ENCODE peak calls at places on chromosomes 5 and 9, in five cellular contexts. One of them, this sample, is unnamed.

GRCh38 chr5:179166886-179167841 is 107.0 kb downstream of the ZNF354C start:
- DNase-seq in body of pancreas: peak
- DNase-seq in K562: peak
- DNase-seq in IMR-90: peak
- DNase-seq in heart left ventricle: peak
- DNase-seq in this sample: no peak

GRCh38 chr5:51832934-51833470 is 449.8 kb downstream of the ISL1 start:
- DNase-seq in body of pancreas: no peak
- DNase-seq in IMR-90: no peak
- DNase-seq in K562: no peak
- DNase-seq in heart left ventricle: no peak
- DNase-seq in this sample: no peak

GRCh38 chr9:79360387-79361347 is 211.1 kb upstream of the TLE4 start:
- DNase-seq in body of pancreas: no peak
- DNase-seq in K562: no peak
- DNase-seq in IMR-90: peak
- DNase-seq in heart left ventricle: no peak
- DNase-seq in this sample: no peak

GRCh38 chr9:108838017-108838416 is 17.8 kb downstream of the ACTL7B start:
- DNase-seq in body of pancreas: no peak
- DNase-seq in IMR-90: peak
- DNase-seq in K562: no peak
- DNase-seq in heart left ventricle: no peak
- DNase-seq in this sample: no peak

GRCh38 chr5:150514708-150515211 is 6.8 kb downstream of the NDST1 start:
- DNase-seq in body of pancreas: peak
- DNase-seq in heart left ventricle: no peak
- DNase-seq in IMR-90: peak
- DNase-seq in K562: no peak
- DNase-seq in this sample: no peak

GRCh38 chr5:123795688-123796087 is 283.7 kb downstream of the CSNK1G3 start:
- DNase-seq in body of pancreas: no peak
- DNase-seq in IMR-90: peak
- DNase-seq in heart left ventricle: no peak
- DNase-seq in K562: no peak
- DNase-seq in this sample: no peak

GRCh38 chr5:60675286-60675685 is 24.7 kb downstream of the DEPDC1B start:
- DNase-seq in K562: no peak
- DNase-seq in IMR-90: no peak
- DNase-seq in heart left ventricle: no peak
- DNase-seq in body of pancreas: no peak
- DNase-seq in this sample: no peak

GRCh38 chr9:107683566-107683965 is 194.0 kb upstream of the KLF4 start:
- DNase-seq in body of pancreas: no peak
- DNase-seq in IMR-90: no peak
- DNase-seq in K562: no peak
- DNase-seq in heart left ventricle: peak
- DNase-seq in this sample: no peak

GRCh38 chr9:70438341-70438924 is 24.0 kb upstream of the KLF9 start:
- DNase-seq in K562: peak
- DNase-seq in IMR-90: peak
- DNase-seq in heart left ventricle: peak
- DNase-seq in body of pancreas: peak
- DNase-seq in this sample: peak

GRCh38 chr5:170353011-170353890 is 35.9 kb downstream of the KCNMB1 start:
- DNase-seq in body of pancreas: no peak
- DNase-seq in IMR-90: no peak
- DNase-seq in K562: no peak
- DNase-seq in heart left ventricle: peak
- DNase-seq in this sample: no peak

GRCh38 chr5:135033026-135033861 is 784 bp downstream of the PITX1 start:
- DNase-seq in IMR-90: peak
- DNase-seq in body of pancreas: no peak
- DNase-seq in heart left ventricle: no peak
- DNase-seq in K562: peak
- DNase-seq in this sample: no peak

GRCh38 chr9:126591922-126592321 is 21.8 kb upstream of the LMX1B start:
- DNase-seq in body of pancreas: no peak
- DNase-seq in heart left ventricle: no peak
- DNase-seq in IMR-90: no peak
- DNase-seq in K562: no peak
- DNase-seq in this sample: no peak

GRCh38 chr5:15575566-15576195 is 75.7 kb downstream of the FBXL7 start:
- DNase-seq in K562: no peak
- DNase-seq in heart left ventricle: no peak
- DNase-seq in body of pancreas: no peak
- DNase-seq in IMR-90: peak
- DNase-seq in this sample: no peak

GRCh38 chr9:120558454-120558853 is 21.5 kb downstream of the CDK5RAP2 start:
- DNase-seq in IMR-90: no peak
- DNase-seq in K562: no peak
- DNase-seq in body of pancreas: no peak
- DNase-seq in heart left ventricle: no peak
- DNase-seq in this sample: no peak

GRCh38 chr9:12874395-12874794 is 99.6 kb downstream of the LURAP1L start:
- DNase-seq in body of pancreas: no peak
- DNase-seq in K562: no peak
- DNase-seq in heart left ventricle: no peak
- DNase-seq in IMR-90: no peak
- DNase-seq in this sample: no peak

GRCh38 chr5:157719231-157719630 is 12.0 kb upstream of the THG1L start:
- DNase-seq in body of pancreas: no peak
- DNase-seq in K562: no peak
- DNase-seq in IMR-90: no peak
- DNase-seq in heart left ventricle: no peak
- DNase-seq in this sample: no peak

GRCh38 chr9:89655990-89656657 is 51.3 kb downstream of the GADD45G start:
- DNase-seq in body of pancreas: no peak
- DNase-seq in heart left ventricle: no peak
- DNase-seq in IMR-90: no peak
- DNase-seq in K562: no peak
- DNase-seq in this sample: no peak

GRCh38 chr9:114733814-114734213 is 51.8 kb upstream of the TEX48 start:
- DNase-seq in body of pancreas: no peak
- DNase-seq in K562: no peak
- DNase-seq in heart left ventricle: no peak
- DNase-seq in IMR-90: peak
- DNase-seq in this sample: no peak

GRCh38 chr5:14518638-14519037 is 63.0 kb upstream of the OTULINL start:
- DNase-seq in K562: no peak
- DNase-seq in IMR-90: no peak
- DNase-seq in body of pancreas: no peak
- DNase-seq in heart left ventricle: no peak
- DNase-seq in this sample: no peak

GRCh38 chr5:133801955-133802751 is 166.3 kb downstream of the C5orf15 start:
- DNase-seq in K562: no peak
- DNase-seq in IMR-90: peak
- DNase-seq in heart left ventricle: peak
- DNase-seq in body of pancreas: peak
- DNase-seq in this sample: no peak

GRCh38 chr9:127292415-127292814 is 27.8 kb downstream of the GARNL3 start:
- DNase-seq in K562: no peak
- DNase-seq in heart left ventricle: no peak
- DNase-seq in IMR-90: no peak
- DNase-seq in body of pancreas: no peak
- DNase-seq in this sample: no peak

GRCh38 chr5:179146277-179146676 is 86.1 kb downstream of the ZNF354C start:
- DNase-seq in K562: no peak
- DNase-seq in IMR-90: no peak
- DNase-seq in body of pancreas: no peak
- DNase-seq in heart left ventricle: no peak
- DNase-seq in this sample: no peak

GRCh38 chr5:91386120-91386519 is 3.0 kb upstream of the ARRDC3 start:
- DNase-seq in K562: no peak
- DNase-seq in body of pancreas: no peak
- DNase-seq in IMR-90: peak
- DNase-seq in heart left ventricle: no peak
- DNase-seq in this sample: no peak

GRCh38 chr5:148860599-148860998 is 34.2 kb downstream of the ADRB2 start:
- DNase-seq in IMR-90: peak
- DNase-seq in heart left ventricle: no peak
- DNase-seq in body of pancreas: no peak
- DNase-seq in K562: no peak
- DNase-seq in this sample: no peak

GRCh38 chr9:83239787-83240186 is 176.8 kb upstream of the RASEF start:
- DNase-seq in body of pancreas: no peak
- DNase-seq in heart left ventricle: no peak
- DNase-seq in IMR-90: no peak
- DNase-seq in K562: no peak
- DNase-seq in this sample: no peak

GRCh38 chr5:132484386-132484715 is 6.2 kb downstream of the IRF1 start:
- DNase-seq in heart left ventricle: no peak
- DNase-seq in K562: no peak
- DNase-seq in body of pancreas: no peak
- DNase-seq in IMR-90: no peak
- DNase-seq in this sample: no peak

GRCh38 chr9:120917285-120917684 is 9.3 kb downstream of the TRAF1 start:
- DNase-seq in K562: no peak
- DNase-seq in IMR-90: no peak
- DNase-seq in body of pancreas: no peak
- DNase-seq in heart left ventricle: no peak
- DNase-seq in this sample: no peak

GRCh38 chr9:124346347-124347163 is 68.7 kb downstream of the PSMB7 start:
- DNase-seq in IMR-90: no peak
- DNase-seq in body of pancreas: no peak
- DNase-seq in heart left ventricle: no peak
- DNase-seq in K562: no peak
- DNase-seq in this sample: no peak

GRCh38 chr5:169416583-169417196 is 115.8 kb upstream of the SLIT3 start:
- DNase-seq in IMR-90: peak
- DNase-seq in K562: no peak
- DNase-seq in heart left ventricle: peak
- DNase-seq in body of pancreas: peak
- DNase-seq in this sample: peak

GRCh38 chr5:142151436-142152382 is 43.1 kb downstream of the NDFIP1 start:
- DNase-seq in IMR-90: peak
- DNase-seq in body of pancreas: peak
- DNase-seq in heart left ventricle: peak
- DNase-seq in K562: peak
- DNase-seq in this sample: peak

GRCh38 chr9:111691686-111692329 is 30.4 kb downstream of the GNG10 start:
- DNase-seq in heart left ventricle: no peak
- DNase-seq in K562: peak
- DNase-seq in IMR-90: peak
- DNase-seq in body of pancreas: no peak
- DNase-seq in this sample: no peak

GRCh38 chr5:165871279-165871678 is 2365.9 kb downstream of the MAT2B start:
- DNase-seq in K562: no peak
- DNase-seq in IMR-90: no peak
- DNase-seq in body of pancreas: no peak
- DNase-seq in heart left ventricle: no peak
- DNase-seq in this sample: no peak

GRCh38 chr5:161286066-161286655 is 260.4 kb downstream of the GABRB2 start:
- DNase-seq in heart left ventricle: no peak
- DNase-seq in K562: no peak
- DNase-seq in body of pancreas: no peak
- DNase-seq in IMR-90: no peak
- DNase-seq in this sample: no peak
- TF ChIP-seq POLR2A in heart left ventricle: no peak
- TF ChIP-seq POLR2A in K562: no peak
- TF ChIP-seq POLR2A in body of pancreas: no peak
- TF ChIP-seq POLR2A in IMR-90: no peak
- TF ChIP-seq POLR2A in this sample: no peak

DNA sequence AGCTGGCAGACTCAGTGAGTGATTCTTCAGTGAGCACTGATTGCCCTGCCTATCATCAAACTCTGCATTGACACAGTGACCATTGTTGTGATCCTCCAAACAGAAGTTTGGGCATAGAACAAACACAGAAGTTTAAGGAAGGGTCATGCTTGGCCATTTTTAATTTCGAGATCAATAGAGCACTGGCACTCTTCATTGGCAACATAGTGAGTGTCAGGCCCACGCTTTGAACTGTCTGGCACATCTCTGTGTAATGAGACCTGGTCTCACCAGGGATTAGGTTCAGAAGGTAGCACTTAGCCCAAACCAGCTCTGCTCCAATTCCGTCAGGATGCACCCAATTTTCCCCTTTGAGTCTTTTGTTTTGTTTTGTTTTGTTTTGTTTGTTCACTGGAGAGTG is 127.1 kb upstream of the MOCS2 start:
- DNase-seq in heart left ventricle: no peak
- DNase-seq in IMR-90: no peak
- DNase-seq in body of pancreas: no peak
- DNase-seq in K562: no peak
- DNase-seq in this sample: no peak
- TF ChIP-seq CTCF in heart left ventricle: no peak
- TF ChIP-seq CTCF in IMR-90: no peak
- TF ChIP-seq CTCF in body of pancreas: no peak
- TF ChIP-seq CTCF in K562: no peak
- TF ChIP-seq CTCF in this sample: no peak

GRCh38 chr9:95506692-95507455 is 9.9 kb downstream of the PTCH1 start:
- DNase-seq in IMR-90: peak
- DNase-seq in body of pancreas: peak
- DNase-seq in heart left ventricle: peak
- DNase-seq in K562: peak
- DNase-seq in this sample: peak
- TF ChIP-seq POLR2A in IMR-90: no peak
- TF ChIP-seq POLR2A in body of pancreas: peak
- TF ChIP-seq POLR2A in heart left ventricle: peak
- TF ChIP-seq POLR2A in K562: peak
- TF ChIP-seq POLR2A in this sample: no peak

DNA sequence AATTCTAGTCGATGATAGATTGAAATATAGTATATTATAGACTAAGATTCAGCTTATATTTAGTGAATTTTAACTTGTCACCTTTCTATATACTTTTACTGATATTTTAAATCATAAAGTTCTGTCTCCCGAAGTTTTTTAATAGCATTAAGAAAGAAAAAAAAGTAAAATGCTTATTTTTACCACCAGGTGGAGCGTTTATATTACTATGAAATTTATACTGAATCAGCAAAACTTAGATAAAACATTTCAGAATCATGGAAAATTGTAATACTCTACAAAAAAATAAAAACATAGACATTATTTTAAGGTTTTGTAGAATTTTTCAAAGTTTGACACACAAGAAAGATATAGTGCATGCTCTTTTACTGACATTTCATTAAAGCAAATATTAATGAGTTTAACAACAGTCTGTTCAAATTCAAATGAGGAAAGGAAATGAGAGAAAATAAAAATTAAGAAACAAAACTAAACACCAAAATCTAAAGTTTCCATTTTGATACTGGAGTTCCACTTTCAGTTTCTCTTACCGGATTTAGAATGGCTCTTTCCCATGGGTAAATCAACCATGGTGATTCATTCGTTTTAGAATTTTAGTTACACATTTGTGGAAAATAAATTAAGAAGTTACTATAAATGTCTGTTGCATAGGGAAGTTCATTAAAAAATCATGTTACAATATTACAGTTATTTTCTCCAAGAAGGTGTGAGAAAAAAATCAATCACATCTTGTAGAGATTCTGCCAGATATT is 1035.3 kb downstream of the CDH12 start:
- DNase-seq in body of pancreas: no peak
- DNase-seq in heart left ventricle: no peak
- DNase-seq in IMR-90: peak
- DNase-seq in K562: no peak
- DNase-seq in this sample: no peak
- TF ChIP-seq CTCF in body of pancreas: peak
- TF ChIP-seq CTCF in heart left ventricle: no peak
- TF ChIP-seq CTCF in IMR-90: peak
- TF ChIP-seq CTCF in K562: peak
- TF ChIP-seq CTCF in this sample: no peak

GRCh38 chr5:55997742-55998351 is 3.1 kb upstream of the IL6ST start:
- DNase-seq in body of pancreas: no peak
- DNase-seq in heart left ventricle: no peak
- DNase-seq in IMR-90: peak
- DNase-seq in K562: peak
- DNase-seq in this sample: no peak
- TF ChIP-seq POLR2A in body of pancreas: no peak
- TF ChIP-seq POLR2A in heart left ventricle: no peak
- TF ChIP-seq POLR2A in IMR-90: no peak
- TF ChIP-seq POLR2A in K562: no peak
- TF ChIP-seq POLR2A in this sample: no peak